ENCODE peak calls at places on chromosomes 11 and 22, in five cellular contexts. K is hepatocyte, B is GM23248, F is MM.1S, G is SK-N-SH. M is an unnamed sample.

GRCh38 chr11:83002522-83002921 is 69.2 kb downstream of the RAB30 start:
- DNase-seq in K (no peak), B (peak; percentile 29), F (no peak), G (no peak), M (no peak)

GRCh38 chr11:78080084-78080817 is 589 bp upstream of the NDUFC2 start:
- DNase-seq in K (no peak), B (no peak), F (peak; percentile 8), G (no peak), M (peak; percentile 8)

GRCh38 chr11:89275966-89276365 is 98.3 kb downstream of the TYR start:
- DNase-seq in K (no peak), B (no peak), F (no peak), G (no peak), M (no peak)

GRCh38 chr11:113681711-113682410 is 24.2 kb downstream of the TMPRSS5 start:
- DNase-seq in K (peak; percentile 40), B (no peak), F (no peak), G (no peak), M (no peak)

GRCh38 chr11:38543951-38544350 is 1945.9 kb upstream of the RAG2 start:
- DNase-seq in K (no peak), B (no peak), F (no peak), G (no peak), M (no peak)

GRCh38 chr11:78957481-78958245 is 383.0 kb upstream of the NARS2 start:
- DNase-seq in K (no peak), B (peak; percentile 39), F (no peak), G (no peak), M (no peak)

GRCh38 chr22:42511401-42511891 is 8.2 kb downstream of the RRP7A start:
- DNase-seq in K (no peak), B (no peak), F (no peak), G (no peak), M (no peak)

GRCh38 chr22:42928969-42929837 is 72.1 kb upstream of the ARFGAP3 start:
- DNase-seq in K (no peak), B (peak; percentile 75), F (no peak), G (no peak), M (no peak)

GRCh38 chr22:42368379-42369249 is 63.6 kb downstream of the NFAM1 start:
- DNase-seq in K (peak; percentile 38), B (peak; percentile 9), F (no peak), G (no peak), M (peak; percentile 92)

GRCh38 chr11:11691296-11692141 is 69.7 kb upstream of the GALNT18 start:
- DNase-seq in K (peak; percentile 30), B (no peak), F (no peak), G (no peak), M (peak; percentile 47)

GRCh38 chr11:59556115-59556882 is 45.0 kb downstream of the OR4D9 start:
- DNase-seq in K (peak; percentile 83), B (peak; percentile 87), F (peak; percentile 54), G (peak; percentile 41), M (peak; percentile 87)

GRCh38 chr22:36936362-36937116 is 23.1 kb downstream of the CSF2RB start:
- DNase-seq in K (no peak), B (no peak), F (no peak), G (no peak), M (no peak)

GRCh38 chr11:114180301-114181055 is 115.7 kb upstream of the NNMT start:
- DNase-seq in K (peak; percentile 46), B (peak; percentile 31), F (peak; percentile 44), G (peak; percentile 61), M (peak; percentile 74)

GRCh38 chr22:36471341-36471821 is 10.1 kb downstream of the TXN2 start:
- DNase-seq in K (no peak), B (peak; percentile 77), F (no peak), G (no peak), M (no peak)

GRCh38 chr11:33475999-33476398 is 218.8 kb downstream of the HIPK3 start:
- DNase-seq in K (peak; percentile 80), B (peak; percentile 72), F (peak; percentile 19), G (peak; percentile 24), M (no peak)

GRCh38 chr11:2578006-2578933 is 121.5 kb downstream of the KCNQ1OT1 start:
- DNase-seq in K (no peak), B (no peak), F (no peak), G (peak; percentile 17), M (no peak)

GRCh38 chr22:45310331-45311032 is 748 bp downstream of the FAM118A start:
- DNase-seq in K (no peak), B (peak; percentile 29), F (no peak), G (no peak), M (no peak)

GRCh38 chr11:117610901-117611300 is 186.1 kb downstream of the DSCAML1 start:
- DNase-seq in K (no peak), B (no peak), F (no peak), G (no peak), M (no peak)

GRCh38 chr11:59394186-59394585 is 32.0 kb downstream of the OR5A2 start:
- DNase-seq in K (no peak), B (no peak), F (no peak), G (no peak), M (no peak)

GRCh38 chr22:28608546-28608945 is 71.1 kb downstream of the TTC28 start:
- DNase-seq in K (no peak), B (no peak), F (no peak), G (no peak), M (peak; percentile 59)

GRCh38 chr11:111176603-111177002 is 68.9 kb upstream of the POU2AF2 start:
- DNase-seq in K (no peak), B (no peak), F (peak; percentile 72), G (no peak), M (no peak)

GRCh38 chr22:50145741-50146439 is 24.6 kb upstream of the PANX2 start:
- DNase-seq in K (no peak), B (no peak), F (no peak), G (peak; percentile 64), M (no peak)

GRCh38 chr22:50148991-50149721 is 21.4 kb upstream of the PANX2 start:
- DNase-seq in K (peak; percentile 77), B (peak; percentile 28), F (peak; percentile 72), G (peak; percentile 84), M (peak; percentile 83)

GRCh38 chr22:50148166-50148500 is 22.4 kb upstream of the PANX2 start:
- DNase-seq in K (no peak), B (no peak), F (no peak), G (no peak), M (no peak)

GRCh38 chr22:50144005-50144614 is 26.4 kb upstream of the PANX2 start:
- DNase-seq in K (no peak), B (no peak), F (no peak), G (no peak), M (no peak)

GRCh38 chr22:50146440-50147228 is 23.9 kb upstream of the PANX2 start:
- DNase-seq in K (peak; percentile 68), B (peak; percentile 42), F (no peak), G (peak; percentile 81), M (no peak)
- H2AFZ ChIP-seq in K (no peak overlapping the region), B (no peak overlapping the region), F (no peak overlapping the region), G (no peak overlapping the region), M (no peak overlapping the region)

GRCh38 chr11:44556735-44557409 is 8.6 kb upstream of the CD82 start:
- DNase-seq in K (peak; percentile 69), B (peak; percentile 74), F (peak; percentile 68), G (no peak), M (peak; percentile 81)
- TF ChIP-seq EZH2phosphoT487 in K (no peak), B (no peak), F (no peak), G (no peak), M (no peak)

DNA sequence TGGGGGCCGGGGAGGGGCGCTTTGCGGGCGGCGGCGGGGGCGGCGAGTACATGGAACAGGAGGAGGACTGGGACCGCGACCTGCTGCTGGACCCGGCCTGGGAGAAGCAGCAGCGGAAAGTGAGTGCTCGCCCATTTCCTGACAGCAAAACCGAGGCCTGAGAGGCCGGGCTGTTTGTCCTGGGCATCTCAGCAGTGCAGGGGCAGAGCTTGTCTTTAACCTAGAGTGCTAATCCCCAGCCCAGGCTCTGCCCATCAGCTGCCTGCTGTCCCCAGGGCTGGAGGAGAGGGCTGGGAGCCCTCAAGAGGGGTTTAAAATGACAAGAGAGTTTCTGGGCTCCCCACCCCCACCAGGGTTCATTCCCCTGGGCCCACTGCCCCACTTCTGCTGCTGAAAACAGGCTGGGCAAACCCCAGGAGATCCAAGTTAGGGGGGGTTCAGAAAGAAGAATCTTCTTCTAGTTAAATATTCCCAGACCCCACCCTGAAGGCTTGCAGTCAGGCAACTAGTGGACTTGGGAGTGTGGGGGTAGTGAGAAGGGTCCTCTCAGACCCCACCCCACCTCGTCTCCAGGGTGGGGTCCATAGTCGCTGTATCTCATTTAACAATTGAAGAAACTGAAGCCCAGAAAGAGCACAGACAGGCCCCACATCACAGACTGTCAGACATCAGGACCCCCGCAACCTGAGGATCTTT is 411 bp downstream of the ACTN3 start:
- DNase-seq in K (no peak), B (no peak), F (no peak), G (no peak), M (no peak)
- H2AFZ ChIP-seq in K (no peak overlapping the region), B (peak overlapping the region; percentile 78), F (peak overlapping the region; percentile 98), G (no peak overlapping the region), M (peak overlapping the region; percentile 97)

DNA sequence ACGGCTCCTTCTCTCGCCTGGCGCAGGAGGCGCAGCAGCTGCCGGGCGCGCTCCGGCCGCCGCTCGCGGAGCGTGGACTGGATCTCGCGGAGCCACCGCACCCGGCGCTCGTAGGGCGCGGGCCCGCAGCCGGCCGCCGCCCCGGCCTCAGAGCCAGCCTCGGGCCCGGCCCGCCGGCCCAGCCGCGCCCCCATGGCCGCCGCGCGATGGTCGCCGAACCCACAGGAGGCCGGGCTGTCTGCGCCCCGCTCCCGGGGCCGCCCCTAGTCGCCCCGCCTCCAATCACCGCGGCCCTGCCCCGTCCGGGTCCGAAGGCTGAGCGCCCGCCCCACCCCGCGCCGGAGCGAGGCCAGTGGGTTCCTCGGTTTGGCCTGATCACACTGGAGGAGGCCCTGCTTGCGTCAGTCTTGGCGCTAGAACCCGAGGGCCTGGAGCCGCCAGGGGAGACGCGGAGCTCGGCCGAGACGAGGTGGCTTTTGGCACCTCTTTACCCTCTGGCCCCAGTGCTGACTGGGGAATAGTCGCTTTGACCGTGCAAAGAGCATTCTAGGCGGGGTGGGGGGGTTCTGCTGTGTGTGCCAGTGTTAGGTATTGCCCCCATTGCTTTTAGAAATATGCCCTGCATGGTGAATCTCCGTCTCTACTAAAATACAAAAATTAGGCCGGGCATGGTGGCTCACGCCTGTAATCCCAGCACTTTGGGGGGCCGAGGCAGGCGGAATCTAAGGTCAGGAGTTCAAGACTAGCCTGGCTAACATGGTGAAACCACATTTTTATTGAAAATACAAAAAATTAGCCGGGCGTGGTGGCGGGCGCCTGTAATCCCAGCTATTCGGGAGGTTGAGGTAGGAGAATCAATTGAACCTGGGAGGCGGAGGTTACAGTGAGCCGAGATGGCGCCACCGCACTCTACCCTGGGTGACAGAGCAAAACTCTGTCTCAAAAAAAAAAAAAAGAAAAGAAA is at the start of gene LRRC75B:
- DNase-seq in K (peak; percentile 93), B (peak; percentile 88), F (peak; percentile 34), G (peak; percentile 99), M (peak; percentile 92)
- TF ChIP-seq EZH2phosphoT487 in K (no peak), B (no peak), F (no peak), G (no peak), M (no peak)

GRCh38 chr22:26536762-26537134 is 24.5 kb upstream of the TFIP11 start:
- DNase-seq in K (no peak), B (no peak), F (no peak), G (no peak), M (no peak)

GRCh38 chr22:26534166-26534855 is 22.0 kb upstream of the TFIP11 start:
- DNase-seq in K (no peak), B (no peak), F (no peak), G (no peak), M (no peak)

GRCh38 chr22:26535499-26535898 is 23.2 kb upstream of the TFIP11 start:
- DNase-seq in K (no peak), B (no peak), F (no peak), G (no peak), M (no peak)

GRCh38 chr22:26534874-26535470 is 22.7 kb upstream of the TFIP11 start:
- DNase-seq in K (no peak), B (no peak), F (no peak), G (no peak), M (no peak)

GRCh38 chr22:26536056-26536761 is 23.9 kb upstream of the TFIP11 start:
- DNase-seq in K (no peak), B (no peak), F (no peak), G (no peak), M (no peak)
- H2AFZ ChIP-seq in K (no peak overlapping the region), B (no peak overlapping the region), F (no peak overlapping the region), G (no peak overlapping the region), M (no peak overlapping the region)

M was measured in GM23338.